ENCODE peak calls at places on chromosomes 16 and 17, in ten cellular contexts. J is tibial artery; F is MM.1S; E is left ventricle myocardium inferior; V is CD8-positive, alpha-beta memory T cell; S is heart right ventricle; G is Peyer's patch; I is tibial nerve; P is lower lobe of right lung; C is uterus. D is an unnamed sample.

GRCh38 chr16:31108035-31108793 is at the start of gene BCKDK:
- DNase-seq in J (peak), F (peak), E (peak), V (peak), S (peak), G (peak), I (peak), P (peak), C (peak), D (no peak)

GRCh38 chr16:82695806-82696205 is 69.0 kb downstream of the CDH13 start:
- DNase-seq in J (no peak), F (no peak), E (no peak), V (no peak), S (no peak), G (no peak), I (no peak), P (no peak), C (no peak), D (no peak)

GRCh38 chr17:27294689-27295630 is 1.0 kb downstream of the WSB1 start:
- DNase-seq in J (peak), F (peak), E (no peak), V (peak), S (no peak), G (no peak), I (peak), P (no peak), C (peak), D (peak)

GRCh38 chr16:84414789-84415326 is 46.5 kb downstream of the ATP2C2 start:
- DNase-seq in J (no peak), F (no peak), E (peak), V (no peak), S (peak), G (no peak), I (no peak), P (no peak), C (no peak), D (no peak)

GRCh38 chr17:35254107-35254802 is 11.4 kb downstream of the SLFN5 start:
- DNase-seq in J (peak), F (no peak), E (no peak), V (no peak), S (no peak), G (no peak), I (peak), P (peak), C (peak), D (no peak)

GRCh38 chr16:46850619-46851555 is 19.9 kb upstream of the C16orf87 start:
- DNase-seq in J (no peak), F (no peak), E (no peak), V (no peak), S (no peak), G (no peak), I (no peak), P (no peak), C (no peak), D (no peak)

GRCh38 chr16:11319529-11320146 is 25.6 kb upstream of the RMI2 start:
- DNase-seq in J (no peak), F (no peak), E (no peak), V (no peak), S (no peak), G (no peak), I (no peak), P (no peak), C (no peak), D (no peak)

GRCh38 chr17:7843536-7844291 is 9.7 kb downstream of the KDM6B start:
- DNase-seq in J (peak), F (peak), E (peak), V (peak), S (peak), G (peak), I (peak), P (peak), C (peak), D (peak)

GRCh38 chr17:83095016-83095415 is 15.6 kb downstream of the METRNL start:
- DNase-seq in J (no peak), F (no peak), E (no peak), V (no peak), S (no peak), G (no peak), I (no peak), P (no peak), C (no peak), D (no peak)

GRCh38 chr17:74605361-74605760 is 13.3 kb upstream of the CD300LD start:
- DNase-seq in J (peak), F (no peak), E (peak), V (no peak), S (peak), G (no peak), I (peak), P (no peak), C (peak), D (peak)

GRCh38 chr17:3990391-3991127 is 26.3 kb upstream of the ATP2A3 start:
- DNase-seq in J (no peak), F (no peak), E (no peak), V (no peak), S (no peak), G (no peak), I (no peak), P (peak), C (no peak), D (no peak)

GRCh38 chr17:20010099-20010863 is 1.1 kb downstream of the SPECC1 start:
- DNase-seq in J (peak), F (peak), E (peak), V (no peak), S (peak), G (no peak), I (peak), P (no peak), C (peak), D (peak)

GRCh38 chr16:70611224-70611598 is 35.1 kb upstream of the IL34 start:
- DNase-seq in J (no peak), F (no peak), E (no peak), V (no peak), S (no peak), G (no peak), I (no peak), P (no peak), C (no peak), D (no peak)

GRCh38 chr16:58485184-58485887 is 14.6 kb upstream of the NDRG4 start:
- DNase-seq in J (no peak), F (no peak), E (no peak), V (no peak), S (no peak), G (no peak), I (no peak), P (no peak), C (no peak), D (no peak)

GRCh38 chr17:34173221-34173620 is 81.9 kb upstream of the CCL2 start:
- DNase-seq in J (no peak), F (no peak), E (no peak), V (no peak), S (no peak), G (no peak), I (no peak), P (no peak), C (no peak), D (no peak)

GRCh38 chr16:25841776-25842175 is 150.0 kb downstream of the HS3ST4 start:
- DNase-seq in J (no peak), F (no peak), E (no peak), V (no peak), S (no peak), G (no peak), I (no peak), P (no peak), C (no peak), D (no peak)

GRCh38 chr17:38457577-38458371 is 29.5 kb downstream of the ARHGAP23 start:
- DNase-seq in J (no peak), F (no peak), E (no peak), V (no peak), S (no peak), G (no peak), I (no peak), P (no peak), C (no peak), D (no peak)

GRCh38 chr16:62985727-62986126 is 949.5 kb upstream of the CDH8 start:
- DNase-seq in J (no peak), F (no peak), E (no peak), V (no peak), S (no peak), G (no peak), I (no peak), P (no peak), C (no peak), D (no peak)

GRCh38 chr16:86059253-86060171 is 160.6 kb downstream of the IRF8 start:
- DNase-seq in J (no peak), F (no peak), E (peak), V (peak), S (peak), G (peak), I (peak), P (no peak), C (peak), D (no peak)

GRCh38 chr16:28063047-28063521 is 430 bp downstream of the GSG1L start:
- DNase-seq in J (no peak), F (no peak), E (no peak), V (no peak), S (no peak), G (no peak), I (no peak), P (no peak), C (no peak), D (no peak)

GRCh38 chr17:71548540-71549190 is 572.2 kb upstream of the SOX9 start:
- DNase-seq in J (no peak), F (no peak), E (no peak), V (no peak), S (no peak), G (no peak), I (no peak), P (no peak), C (no peak), D (no peak)

GRCh38 chr16:52584354-52584840 is 37.5 kb upstream of the TOX3 start:
- DNase-seq in J (no peak), F (no peak), E (no peak), V (no peak), S (no peak), G (no peak), I (no peak), P (no peak), C (no peak), D (no peak)

GRCh38 chr17:65055708-65056638 is 567 bp downstream of the GNA13 start:
- DNase-seq in J (peak), F (peak), E (peak), V (peak), S (peak), G (peak), I (peak), P (peak), C (peak), D (peak)

GRCh38 chr17:3485481-3486068 is 9.8 kb downstream of the ASPA start:
- DNase-seq in J (no peak), F (no peak), E (no peak), V (no peak), S (no peak), G (no peak), I (no peak), P (no peak), C (no peak), D (no peak)

GRCh38 chr17:16988749-16989229 is 16.9 kb upstream of the TNFRSF13B start:
- DNase-seq in J (no peak), F (peak), E (no peak), V (no peak), S (no peak), G (no peak), I (no peak), P (no peak), C (no peak), D (no peak)

GRCh38 chr16:27199747-27200146 is 3.6 kb upstream of the KDM8 start:
- DNase-seq in J (no peak), F (peak), E (no peak), V (no peak), S (no peak), G (no peak), I (no peak), P (no peak), C (no peak), D (no peak)

GRCh38 chr16:85179344-85180046 is 67.2 kb upstream of the CIBAR2 start:
- DNase-seq in J (no peak), F (no peak), E (no peak), V (no peak), S (no peak), G (no peak), I (no peak), P (no peak), C (no peak), D (no peak)

GRCh38 chr17:50953831-50954601 is 87.9 kb upstream of the TOB1 start:
- DNase-seq in J (no peak), F (no peak), E (peak), V (no peak), S (peak), G (no peak), I (no peak), P (peak), C (no peak), D (no peak)

GRCh38 chr17:42979511-42980273 is at the start of gene PTGES3L:
- DNase-seq in J (peak), F (peak), E (peak), V (no peak), S (peak), G (peak), I (no peak), P (peak), C (peak), D (peak)

GRCh38 chr17:31089461-31089860 is 5.3 kb upstream of the NF1 start:
- DNase-seq in J (no peak), F (no peak), E (no peak), V (no peak), S (no peak), G (no peak), I (no peak), P (no peak), C (no peak), D (no peak)

GRCh38 chr17:37744961-37745800 is at the start of gene HNF1B:
- DNase-seq in J (no peak), F (peak), E (no peak), V (no peak), S (no peak), G (peak), I (no peak), P (peak), C (no peak), D (no peak)

GRCh38 chr17:67376509-67376891 is 581 bp upstream of the PITPNC1 start:
- DNase-seq in J (no peak), F (peak), E (no peak), V (no peak), S (no peak), G (no peak), I (peak), P (no peak), C (peak), D (peak)

GRCh38 chr17:10243905-10244844 is 45.8 kb upstream of the GAS7 start:
- DNase-seq in J (no peak), F (no peak), E (no peak), V (no peak), S (no peak), G (no peak), I (peak), P (peak), C (peak), D (no peak)

GRCh38 chr17:18985475-18985874 is 19.1 kb downstream of the FAM83G start:
- DNase-seq in J (no peak), F (no peak), E (no peak), V (no peak), S (no peak), G (no peak), I (no peak), P (no peak), C (no peak), D (no peak)

GRCh38 chr16:88695753-88696152 is 9.4 kb upstream of the SNAI3 start:
- DNase-seq in J (no peak), F (no peak), E (no peak), V (no peak), S (no peak), G (no peak), I (no peak), P (no peak), C (no peak), D (no peak)

GRCh38 chr17:14067347-14067746 is 2.0 kb upstream of the COX10 start:
- DNase-seq in J (no peak), F (no peak), E (no peak), V (no peak), S (no peak), G (no peak), I (no peak), P (no peak), C (no peak), D (no peak)

GRCh38 chr16:84143784-84144199 is 1.2 kb downstream of the HSDL1 start:
- DNase-seq in J (no peak), F (no peak), E (no peak), V (no peak), S (no peak), G (no peak), I (no peak), P (no peak), C (no peak), D (no peak)

DNA sequence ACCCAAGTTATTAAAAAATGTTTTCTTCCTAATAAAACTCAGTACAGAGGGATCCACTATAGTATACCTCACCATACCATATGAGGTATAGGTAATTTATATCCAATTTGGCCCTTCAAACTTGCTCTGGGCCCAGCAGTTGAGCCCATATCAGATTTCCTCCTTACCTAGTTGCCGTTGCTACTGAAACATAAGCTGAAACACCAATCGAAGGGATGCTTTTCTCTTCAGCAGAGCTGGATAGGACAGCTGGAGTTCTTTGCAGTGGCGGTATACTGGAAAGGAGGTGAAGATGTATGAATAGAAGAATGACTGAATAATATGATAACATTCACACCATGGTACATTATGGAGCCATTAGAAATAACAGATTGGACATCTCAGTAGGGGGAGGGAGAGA is 42.7 kb downstream of the TNRC6C start:
- DNase-seq in J (no peak), F (no peak), E (no peak), V (no peak), S (no peak), G (no peak), I (no peak), P (no peak), C (no peak), D (no peak)
- H3K27ac ChIP-seq in J (no peak), F (no peak), E (peak), V (no peak), S (no peak), G (no peak), I (no peak), P (no peak), C (no peak), D (no peak)

DNA sequence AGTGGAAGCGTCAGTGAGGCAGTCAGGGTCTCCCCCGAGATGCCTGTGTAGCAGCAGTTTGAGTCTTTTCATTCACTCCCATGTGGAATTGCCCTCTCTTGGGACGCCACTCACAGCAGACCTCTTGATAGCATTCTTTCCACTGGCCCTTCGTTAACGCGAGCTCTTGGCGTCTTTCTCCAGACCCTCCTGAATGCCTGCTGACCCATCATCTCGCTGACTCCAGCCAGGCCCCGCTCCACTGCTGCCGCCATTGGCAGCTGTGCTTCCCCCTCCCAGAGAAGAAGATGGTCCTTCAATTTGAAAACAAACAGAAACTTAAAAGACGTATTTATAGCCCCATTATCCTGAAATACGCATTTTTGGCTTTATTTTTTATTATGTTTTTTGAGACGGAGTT is 63.1 kb downstream of the SEC14L1 start:
- DNase-seq in J (peak), F (no peak), E (no peak), V (no peak), S (no peak), G (no peak), I (no peak), P (no peak), C (no peak), D (no peak)
- H3K27ac ChIP-seq in J (no peak), F (no peak), E (peak), V (no peak), S (no peak), G (no peak), I (no peak), P (no peak), C (no peak), D (no peak)

GRCh38 chr16:24771132-24771778 is 41.8 kb downstream of the TNRC6A start:
- DNase-seq in J (no peak), F (no peak), E (no peak), V (no peak), S (no peak), G (no peak), I (no peak), P (no peak), C (no peak), D (no peak)
- H3K27ac ChIP-seq in J (no peak), F (no peak), E (peak), V (no peak), S (no peak), G (no peak), I (no peak), P (no peak), C (no peak), D (no peak)

GRCh38 chr16:50252082-50252611 is 14.2 kb upstream of the ADCY7 start:
- DNase-seq in J (no peak), F (no peak), E (no peak), V (no peak), S (no peak), G (no peak), I (no peak), P (no peak), C (no peak), D (no peak)
- H3K27ac ChIP-seq in J (no peak), F (no peak), E (no peak), V (peak), S (no peak), G (no peak), I (no peak), P (no peak), C (no peak), D (peak)

GRCh38 chr17:80762076-80762475 is 217.4 kb downstream of the RPTOR start:
- DNase-seq in J (no peak), F (no peak), E (no peak), V (no peak), S (no peak), G (no peak), I (no peak), P (no peak), C (no peak), D (no peak)
- H3K27ac ChIP-seq in J (no peak), F (no peak), E (no peak), V (no peak), S (no peak), G (no peak), I (no peak), P (no peak), C (no peak), D (no peak)

GRCh38 chr16:4465977-4466779 is 8.2 kb downstream of the NMRAL1 start:
- DNase-seq in J (no peak), F (no peak), E (peak), V (peak), S (peak), G (no peak), I (no peak), P (no peak), C (no peak), D (no peak)
- H3K27ac ChIP-seq in J (no peak), F (no peak), E (peak), V (peak), S (peak), G (peak), I (no peak), P (no peak), C (no peak), D (no peak)

GRCh38 chr16:56636616-56637413 is 1.7 kb upstream of the MT1A start:
- DNase-seq in J (no peak), F (no peak), E (no peak), V (no peak), S (no peak), G (no peak), I (no peak), P (no peak), C (no peak), D (no peak)

GRCh38 chr16:56635441-56635967 is 3.0 kb upstream of the MT1A start:
- DNase-seq in J (no peak), F (no peak), E (no peak), V (no peak), S (no peak), G (no peak), I (no peak), P (no peak), C (no peak), D (no peak)

GRCh38 chr16:56640076-56640475 is 1.6 kb downstream of the MT1A start:
- DNase-seq in J (no peak), F (no peak), E (no peak), V (no peak), S (no peak), G (no peak), I (no peak), P (no peak), C (no peak), D (no peak)

GRCh38 chr16:56639045-56639444 is 579 bp downstream of the MT1A start:
- DNase-seq in J (no peak), F (no peak), E (no peak), V (no peak), S (no peak), G (no peak), I (no peak), P (no peak), C (no peak), D (no peak)

GRCh38 chr16:56637814-56638750 is at the start of gene MT1A:
- DNase-seq in J (peak), F (no peak), E (peak), V (no peak), S (peak), G (peak), I (peak), P (peak), C (peak), D (no peak)
- H3K27ac ChIP-seq in J (peak), F (no peak), E (peak), V (no peak), S (no peak), G (peak), I (peak), P (peak), C (no peak), D (no peak)

GRCh38 chr17:2237960-2238359 is 65.6 kb downstream of the SMG6 start:
- DNase-seq in J (no peak), F (no peak), E (no peak), V (no peak), S (no peak), G (no peak), I (no peak), P (no peak), C (no peak), D (no peak)
- H3K27ac ChIP-seq in J (peak), F (peak), E (peak), V (no peak), S (peak), G (peak), I (peak), P (peak), C (peak), D (no peak)

DNA sequence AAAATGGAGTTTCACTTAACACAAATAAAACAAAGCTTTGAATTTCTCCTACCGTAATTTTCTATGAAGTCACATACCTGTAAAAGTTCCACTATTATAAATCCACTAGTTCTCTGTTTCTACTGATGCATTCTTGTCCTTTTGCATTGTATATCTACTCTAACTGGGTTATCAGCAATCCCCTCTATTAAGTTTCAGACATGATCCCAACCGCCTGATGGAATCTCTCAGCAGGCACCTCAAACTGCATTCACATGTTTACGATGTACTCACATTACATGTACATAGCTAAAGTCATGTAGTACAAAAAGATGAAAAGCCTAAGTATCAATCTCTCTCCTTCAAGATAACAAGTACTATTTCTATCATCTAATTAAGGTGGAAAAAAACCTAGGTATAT is 64.9 kb downstream of the MED13 start:
- DNase-seq in J (no peak), F (no peak), E (no peak), V (no peak), S (no peak), G (no peak), I (no peak), P (no peak), C (no peak), D (no peak)
- H3K27ac ChIP-seq in J (no peak), F (no peak), E (no peak), V (no peak), S (no peak), G (no peak), I (no peak), P (no peak), C (no peak), D (no peak)